ENCODE peak calls at places on chromosomes 11 and 22, in seven cellular contexts. One of them, this sample, is unnamed. For H3K27me3, the result is how much of the 10 kb centered on the place peaks cover.

GRCh38 chr11:96655474-96655873 is 265.7 kb downstream of the JRKL start:
- DNase-seq in IMR-90: no peak
- DNase-seq in mesendoderm: no peak
- DNase-seq in H1: no peak
- DNase-seq in neuronal stem cell: no peak
- DNase-seq in H9: no peak
- DNase-seq in mesenchymal stem cell: no peak
- DNase-seq in this sample: no peak

GRCh38 chr22:24379536-24379935 is 47.9 kb upstream of the ADORA2A start:
- DNase-seq in IMR-90: peak
- DNase-seq in mesendoderm: no peak
- DNase-seq in H1: no peak
- DNase-seq in neuronal stem cell: no peak
- DNase-seq in H9: no peak
- DNase-seq in mesenchymal stem cell: no peak
- DNase-seq in this sample: no peak

GRCh38 chr11:72583616-72584292 is 90.5 kb downstream of the PDE2A start:
- DNase-seq in IMR-90: no peak
- DNase-seq in mesendoderm: no peak
- DNase-seq in H1: no peak
- DNase-seq in neuronal stem cell: no peak
- DNase-seq in H9: no peak
- DNase-seq in mesenchymal stem cell: no peak
- DNase-seq in this sample: no peak

GRCh38 chr11:94525933-94526332 is 13.7 kb downstream of the C11orf97 start:
- DNase-seq in IMR-90: peak
- DNase-seq in mesendoderm: no peak
- DNase-seq in H1: no peak
- DNase-seq in neuronal stem cell: peak
- DNase-seq in H9: no peak
- DNase-seq in mesenchymal stem cell: no peak
- DNase-seq in this sample: no peak

GRCh38 chr22:30028731-30029130 is 51.5 kb upstream of the HORMAD2 start:
- DNase-seq in IMR-90: no peak
- DNase-seq in mesendoderm: no peak
- DNase-seq in H1: no peak
- DNase-seq in neuronal stem cell: no peak
- DNase-seq in H9: no peak
- DNase-seq in mesenchymal stem cell: no peak
- DNase-seq in this sample: peak

GRCh38 chr11:126391970-126392637 is 36.6 kb downstream of the ST3GAL4 start:
- DNase-seq in IMR-90: no peak
- DNase-seq in mesendoderm: peak
- DNase-seq in H1: no peak
- DNase-seq in neuronal stem cell: no peak
- DNase-seq in H9: peak
- DNase-seq in mesenchymal stem cell: no peak
- DNase-seq in this sample: no peak

GRCh38 chr11:8209208-8209807 is 40.5 kb upstream of the RIC3 start:
- DNase-seq in IMR-90: no peak
- DNase-seq in mesendoderm: peak
- DNase-seq in H1: peak
- DNase-seq in neuronal stem cell: no peak
- DNase-seq in H9: peak
- DNase-seq in mesenchymal stem cell: no peak
- DNase-seq in this sample: no peak

GRCh38 chr11:14898286-14899086 is 6.5 kb upstream of the CYP2R1 start:
- DNase-seq in IMR-90: no peak
- DNase-seq in mesendoderm: no peak
- DNase-seq in H1: no peak
- DNase-seq in neuronal stem cell: no peak
- DNase-seq in H9: no peak
- DNase-seq in mesenchymal stem cell: no peak
- DNase-seq in this sample: no peak

GRCh38 chr11:66020618-66021357 is 5.5 kb downstream of the CATSPER1 start:
- DNase-seq in IMR-90: peak
- DNase-seq in mesendoderm: no peak
- DNase-seq in H1: no peak
- DNase-seq in neuronal stem cell: no peak
- DNase-seq in H9: no peak
- DNase-seq in mesenchymal stem cell: peak
- DNase-seq in this sample: peak

GRCh38 chr11:130706572-130706971 is 209.7 kb downstream of the SNX19 start:
- DNase-seq in IMR-90: peak
- DNase-seq in mesendoderm: no peak
- DNase-seq in H1: no peak
- DNase-seq in neuronal stem cell: no peak
- DNase-seq in H9: no peak
- DNase-seq in mesenchymal stem cell: no peak
- DNase-seq in this sample: no peak

GRCh38 chr11:74710291-74710938 is 20.8 kb downstream of the CHRDL2 start:
- DNase-seq in IMR-90: peak
- DNase-seq in mesendoderm: peak
- DNase-seq in H1: no peak
- DNase-seq in neuronal stem cell: no peak
- DNase-seq in H9: no peak
- DNase-seq in mesenchymal stem cell: peak
- DNase-seq in this sample: no peak

GRCh38 chr11:15276616-15277015 is 161.9 kb downstream of the INSC start:
- DNase-seq in IMR-90: peak
- DNase-seq in mesendoderm: peak
- DNase-seq in H1: no peak
- DNase-seq in neuronal stem cell: peak
- DNase-seq in H9: no peak
- DNase-seq in mesenchymal stem cell: peak
- DNase-seq in this sample: no peak

GRCh38 chr22:30079952-30080533 is at the start of gene HORMAD2:
- DNase-seq in IMR-90: no peak
- DNase-seq in mesendoderm: peak
- DNase-seq in H1: peak
- DNase-seq in neuronal stem cell: peak
- DNase-seq in H9: peak
- DNase-seq in mesenchymal stem cell: peak
- DNase-seq in this sample: peak

GRCh38 chr11:100576044-100577021 is 110.8 kb upstream of the ARHGAP42 start:
- DNase-seq in IMR-90: peak
- DNase-seq in mesendoderm: peak
- DNase-seq in H1: no peak
- DNase-seq in neuronal stem cell: peak
- DNase-seq in H9: no peak
- DNase-seq in mesenchymal stem cell: peak
- DNase-seq in this sample: peak

GRCh38 chr22:39614442-39614841 is 43.9 kb downstream of the CACNA1I start:
- DNase-seq in IMR-90: no peak
- DNase-seq in mesendoderm: no peak
- DNase-seq in H1: no peak
- DNase-seq in neuronal stem cell: no peak
- DNase-seq in H9: no peak
- DNase-seq in mesenchymal stem cell: no peak
- DNase-seq in this sample: no peak

GRCh38 chr11:113193894-113194293 is 120.5 kb upstream of the TTC12 start:
- DNase-seq in IMR-90: no peak
- DNase-seq in mesendoderm: no peak
- DNase-seq in H1: no peak
- DNase-seq in neuronal stem cell: no peak
- DNase-seq in H9: no peak
- DNase-seq in mesenchymal stem cell: no peak
- DNase-seq in this sample: no peak

GRCh38 chr22:49638001-49638400 is 189.7 kb downstream of the BRD1 start:
- DNase-seq in IMR-90: no peak
- DNase-seq in mesendoderm: no peak
- DNase-seq in H1: no peak
- DNase-seq in neuronal stem cell: no peak
- DNase-seq in H9: no peak
- DNase-seq in mesenchymal stem cell: no peak
- DNase-seq in this sample: no peak

GRCh38 chr11:115590254-115590653 is 86.0 kb upstream of the CADM1 start:
- DNase-seq in IMR-90: no peak
- DNase-seq in mesendoderm: no peak
- DNase-seq in H1: no peak
- DNase-seq in neuronal stem cell: no peak
- DNase-seq in H9: no peak
- DNase-seq in mesenchymal stem cell: no peak
- DNase-seq in this sample: no peak

GRCh38 chr11:4881860-4882500 is at the start of gene OR51T1:
- DNase-seq in IMR-90: peak
- DNase-seq in mesendoderm: no peak
- DNase-seq in H1: no peak
- DNase-seq in neuronal stem cell: no peak
- DNase-seq in H9: no peak
- DNase-seq in mesenchymal stem cell: peak
- DNase-seq in this sample: no peak

GRCh38 chr22:29359469-29359868 is 28.9 kb downstream of the AP1B1 start:
- DNase-seq in IMR-90: peak
- DNase-seq in mesendoderm: peak
- DNase-seq in H1: peak
- DNase-seq in neuronal stem cell: no peak
- DNase-seq in H9: peak
- DNase-seq in mesenchymal stem cell: peak
- DNase-seq in this sample: peak

GRCh38 chr11:104700609-104701008 is 197.7 kb downstream of the CASP12 start:
- DNase-seq in IMR-90: peak
- DNase-seq in mesendoderm: no peak
- DNase-seq in H1: no peak
- DNase-seq in neuronal stem cell: no peak
- DNase-seq in H9: no peak
- DNase-seq in mesenchymal stem cell: peak
- DNase-seq in this sample: peak

GRCh38 chr11:76654310-76654851 is 16.2 kb downstream of the LRRC32 start:
- DNase-seq in IMR-90: peak
- DNase-seq in mesendoderm: peak
- DNase-seq in H1: no peak
- DNase-seq in neuronal stem cell: no peak
- DNase-seq in H9: peak
- DNase-seq in mesenchymal stem cell: peak
- DNase-seq in this sample: peak

GRCh38 chr11:102010776-102011500 is 36.3 kb upstream of the CFAP300 start:
- DNase-seq in IMR-90: peak
- DNase-seq in mesendoderm: peak
- DNase-seq in H1: peak
- DNase-seq in neuronal stem cell: peak
- DNase-seq in H9: peak
- DNase-seq in mesenchymal stem cell: peak
- DNase-seq in this sample: peak

GRCh38 chr11:57478971-57479663 is 18.8 kb downstream of the RTN4RL2 start:
- DNase-seq in IMR-90: no peak
- DNase-seq in mesendoderm: no peak
- DNase-seq in H1: no peak
- DNase-seq in neuronal stem cell: no peak
- DNase-seq in H9: no peak
- DNase-seq in mesenchymal stem cell: no peak
- DNase-seq in this sample: no peak
- H2AK5ac ChIP-seq in IMR-90: no peak
- H2AK5ac ChIP-seq in mesendoderm: no peak
- H2AK5ac ChIP-seq in H1: no peak
- H2AK5ac ChIP-seq in neuronal stem cell: no peak
- H2AK5ac ChIP-seq in H9: no peak
- H2AK5ac ChIP-seq in mesenchymal stem cell: no peak
- H2AK5ac ChIP-seq in this sample: no peak

GRCh38 chr11:10452211-10452767 is 2.8 kb upstream of the AMPD3 start:
- DNase-seq in IMR-90: peak
- DNase-seq in mesendoderm: no peak
- DNase-seq in H1: no peak
- DNase-seq in neuronal stem cell: no peak
- DNase-seq in H9: no peak
- DNase-seq in mesenchymal stem cell: no peak
- DNase-seq in this sample: no peak
- H3K27me3 ChIP-seq in IMR-90: under half
- H3K27me3 ChIP-seq in mesendoderm: under half
- H3K27me3 ChIP-seq in H1: under half
- H3K27me3 ChIP-seq in neuronal stem cell: half or more
- H3K27me3 ChIP-seq in H9: under half
- H3K27me3 ChIP-seq in mesenchymal stem cell: under half
- H3K27me3 ChIP-seq in this sample: under half

DNA sequence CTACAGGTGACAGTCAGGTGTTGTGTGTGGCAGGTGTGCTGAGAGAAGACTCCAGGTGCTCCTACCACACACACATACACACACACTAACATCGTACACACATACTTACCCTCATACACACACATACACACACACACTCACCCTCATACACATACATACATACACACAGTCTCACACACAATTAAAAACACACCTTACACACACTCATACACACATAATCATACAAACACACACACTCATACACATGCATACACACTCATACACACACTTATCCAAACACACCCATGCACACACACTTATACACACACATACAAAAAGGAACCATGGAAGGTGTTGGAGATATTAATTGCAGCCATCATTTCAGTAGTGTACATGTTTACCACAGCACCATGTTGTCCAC is 4.6 kb downstream of the KRTAP5-3 start:
- DNase-seq in IMR-90: no peak
- DNase-seq in mesendoderm: no peak
- DNase-seq in H1: no peak
- DNase-seq in neuronal stem cell: no peak
- DNase-seq in H9: no peak
- DNase-seq in mesenchymal stem cell: no peak
- DNase-seq in this sample: no peak
- H2AK5ac ChIP-seq in IMR-90: no peak
- H2AK5ac ChIP-seq in mesendoderm: no peak
- H2AK5ac ChIP-seq in H1: no peak
- H2AK5ac ChIP-seq in neuronal stem cell: no peak
- H2AK5ac ChIP-seq in H9: no peak
- H2AK5ac ChIP-seq in mesenchymal stem cell: no peak
- H2AK5ac ChIP-seq in this sample: no peak

GRCh38 chr11:128105950-128106349 is 481.4 kb downstream of the ETS1 start:
- DNase-seq in IMR-90: no peak
- DNase-seq in mesendoderm: no peak
- DNase-seq in H1: no peak
- DNase-seq in neuronal stem cell: no peak
- DNase-seq in H9: no peak
- DNase-seq in mesenchymal stem cell: no peak
- DNase-seq in this sample: no peak
- H3K27me3 ChIP-seq in IMR-90: under half
- H3K27me3 ChIP-seq in mesendoderm: under half
- H3K27me3 ChIP-seq in H1: under half
- H3K27me3 ChIP-seq in neuronal stem cell: under half
- H3K27me3 ChIP-seq in H9: under half
- H3K27me3 ChIP-seq in mesenchymal stem cell: under half
- H3K27me3 ChIP-seq in this sample: under half

GRCh38 chr11:3044915-3045314 is 12.3 kb downstream of the CARS1 start:
- DNase-seq in IMR-90: no peak
- DNase-seq in mesendoderm: no peak
- DNase-seq in H1: no peak
- DNase-seq in neuronal stem cell: no peak
- DNase-seq in H9: no peak
- DNase-seq in mesenchymal stem cell: no peak
- DNase-seq in this sample: no peak
- H2AK5ac ChIP-seq in IMR-90: no peak
- H2AK5ac ChIP-seq in mesendoderm: no peak
- H2AK5ac ChIP-seq in H1: no peak
- H2AK5ac ChIP-seq in neuronal stem cell: no peak
- H2AK5ac ChIP-seq in H9: no peak
- H2AK5ac ChIP-seq in mesenchymal stem cell: peak
- H2AK5ac ChIP-seq in this sample: no peak

GRCh38 chr11:128451651-128452470 is 135.5 kb downstream of the ETS1 start:
- DNase-seq in IMR-90: peak
- DNase-seq in mesendoderm: no peak
- DNase-seq in H1: no peak
- DNase-seq in neuronal stem cell: no peak
- DNase-seq in H9: peak
- DNase-seq in mesenchymal stem cell: no peak
- DNase-seq in this sample: no peak
- H3K27me3 ChIP-seq in IMR-90: under half
- H3K27me3 ChIP-seq in mesendoderm: under half
- H3K27me3 ChIP-seq in H1: under half
- H3K27me3 ChIP-seq in neuronal stem cell: under half
- H3K27me3 ChIP-seq in H9: under half
- H3K27me3 ChIP-seq in mesenchymal stem cell: under half
- H3K27me3 ChIP-seq in this sample: under half

This sample was measured in trophoblast cell.